ENCODE peak calls at places on chromosomes 1 and 21, in four cellular contexts. One of them, this sample, is unnamed.

GRCh38 chr1:90745972-90746371 is 28.9 kb upstream of the BARHL2 start:
- DNase-seq in A549: no peak
- DNase-seq in glutamatergic neuron: no peak
- DNase-seq in stomach: no peak
- DNase-seq in this sample: no peak

GRCh38 chr1:109882288-109883245 is 28.1 kb upstream of the CSF1 start:
- DNase-seq in A549: no peak
- DNase-seq in glutamatergic neuron: no peak
- DNase-seq in stomach: no peak
- DNase-seq in this sample: no peak

GRCh38 chr1:100455478-100456072 is 82.4 kb upstream of the GPR88 start:
- DNase-seq in A549: no peak
- DNase-seq in glutamatergic neuron: no peak
- DNase-seq in stomach: no peak
- DNase-seq in this sample: no peak

GRCh38 chr1:180080439-180080838 is 74.2 kb upstream of the QSOX1 start:
- DNase-seq in A549: no peak
- DNase-seq in glutamatergic neuron: no peak
- DNase-seq in stomach: no peak
- DNase-seq in this sample: no peak

GRCh38 chr21:41733951-41734689 is 32.7 kb downstream of the RIPK4 start:
- DNase-seq in A549: no peak
- DNase-seq in glutamatergic neuron: no peak
- DNase-seq in stomach: no peak
- DNase-seq in this sample: no peak

GRCh38 chr1:70864302-70864701 is 183.3 kb downstream of the PTGER3 start:
- DNase-seq in A549: no peak
- DNase-seq in glutamatergic neuron: no peak
- DNase-seq in stomach: no peak
- DNase-seq in this sample: no peak

GRCh38 chr1:155389831-155390230 is 69.1 kb downstream of the RUSC1 start:
- DNase-seq in A549: no peak
- DNase-seq in glutamatergic neuron: no peak
- DNase-seq in stomach: no peak
- DNase-seq in this sample: no peak

GRCh38 chr1:235448616-235449015 is 55.6 kb downstream of the B3GALNT2 start:
- DNase-seq in A549: no peak
- DNase-seq in glutamatergic neuron: no peak
- DNase-seq in stomach: no peak
- DNase-seq in this sample: no peak

GRCh38 chr1:40901886-40902633 is 39.9 kb upstream of the CITED4 start:
- DNase-seq in A549: peak; percentile 38
- DNase-seq in glutamatergic neuron: no peak
- DNase-seq in stomach: no peak
- DNase-seq in this sample: no peak

GRCh38 chr1:2044510-2045319 is 5.5 kb upstream of the PRKCZ start:
- DNase-seq in A549: peak; percentile 53
- DNase-seq in glutamatergic neuron: peak; percentile 90
- DNase-seq in stomach: peak; percentile 79
- DNase-seq in this sample: peak; percentile 90

GRCh38 chr1:94305704-94306103 is 68.3 kb upstream of the ARHGAP29 start:
- DNase-seq in A549: no peak
- DNase-seq in glutamatergic neuron: no peak
- DNase-seq in stomach: no peak
- DNase-seq in this sample: no peak

GRCh38 chr1:220787069-220787614 is 429 bp downstream of the MTARC1 start:
- DNase-seq in A549: peak; percentile 58
- DNase-seq in glutamatergic neuron: peak; percentile 33
- DNase-seq in stomach: peak; percentile 71
- DNase-seq in this sample: no peak

GRCh38 chr21:25273945-25274344 is 333.3 kb downstream of the MRPL39 start:
- DNase-seq in A549: no peak
- DNase-seq in glutamatergic neuron: no peak
- DNase-seq in stomach: no peak
- DNase-seq in this sample: no peak

GRCh38 chr1:22806584-22806983 is 95.9 kb downstream of the EPHB2 start:
- DNase-seq in A549: no peak
- DNase-seq in glutamatergic neuron: peak; percentile 55
- DNase-seq in stomach: no peak
- DNase-seq in this sample: no peak

GRCh38 chr1:28936528-28936927 is 22.2 kb downstream of the EPB41 start:
- DNase-seq in A549: no peak
- DNase-seq in glutamatergic neuron: no peak
- DNase-seq in stomach: no peak
- DNase-seq in this sample: no peak

GRCh38 chr1:3264456-3264855 is 190.0 kb upstream of the ARHGEF16 start:
- DNase-seq in A549: no peak
- DNase-seq in glutamatergic neuron: no peak
- DNase-seq in stomach: no peak
- DNase-seq in this sample: no peak

GRCh38 chr21:43810505-43811261 is 21.3 kb downstream of the RRP1 start:
- DNase-seq in A549: peak; percentile 78
- DNase-seq in glutamatergic neuron: peak; percentile 98
- DNase-seq in stomach: peak; percentile 94
- DNase-seq in this sample: peak; percentile 98

GRCh38 chr1:67817319-67817718 is 15.9 kb downstream of the GNG12 start:
- DNase-seq in A549: no peak
- DNase-seq in glutamatergic neuron: no peak
- DNase-seq in stomach: peak; percentile 56
- DNase-seq in this sample: no peak

GRCh38 chr1:70745199-70745598 is 302.4 kb downstream of the PTGER3 start:
- DNase-seq in A549: no peak
- DNase-seq in glutamatergic neuron: no peak
- DNase-seq in stomach: no peak
- DNase-seq in this sample: peak; percentile 12

GRCh38 chr1:40372658-40373322 is 737 bp upstream of the SMAP2 start:
- DNase-seq in A549: no peak
- DNase-seq in glutamatergic neuron: no peak
- DNase-seq in stomach: no peak
- DNase-seq in this sample: no peak

GRCh38 chr1:43451157-43451591 is 2.6 kb downstream of the HYI start:
- DNase-seq in A549: no peak
- DNase-seq in glutamatergic neuron: no peak
- DNase-seq in stomach: no peak
- DNase-seq in this sample: no peak

GRCh38 chr1:94084085-94084484 is 36.9 kb downstream of the ABCA4 start:
- DNase-seq in A549: no peak
- DNase-seq in glutamatergic neuron: no peak
- DNase-seq in stomach: no peak
- DNase-seq in this sample: no peak

GRCh38 chr1:93919780-93920179 is 10.6 kb upstream of the GCLM start:
- DNase-seq in A549: no peak
- DNase-seq in glutamatergic neuron: no peak
- DNase-seq in stomach: no peak
- DNase-seq in this sample: no peak

GRCh38 chr21:41658321-41658720 is 108.5 kb downstream of the RIPK4 start:
- DNase-seq in A549: no peak
- DNase-seq in glutamatergic neuron: no peak
- DNase-seq in stomach: no peak
- DNase-seq in this sample: no peak

GRCh38 chr1:1348420-1349255 is 580 bp downstream of the DVL1 start:
- DNase-seq in A549: no peak
- DNase-seq in glutamatergic neuron: no peak
- DNase-seq in stomach: no peak
- DNase-seq in this sample: no peak

GRCh38 chr1:86649618-86650017 is 54.8 kb upstream of the SH3GLB1 start:
- DNase-seq in A549: no peak
- DNase-seq in glutamatergic neuron: no peak
- DNase-seq in stomach: no peak
- DNase-seq in this sample: no peak

GRCh38 chr1:171506525-171507304 is 21.4 kb downstream of the PRRC2C start:
- DNase-seq in A549: no peak
- DNase-seq in glutamatergic neuron: no peak
- DNase-seq in stomach: no peak
- DNase-seq in this sample: no peak

GRCh38 chr1:114178940-114179339 is 25.3 kb upstream of the SYT6 start:
- DNase-seq in A549: no peak
- DNase-seq in glutamatergic neuron: no peak
- DNase-seq in stomach: no peak
- DNase-seq in this sample: no peak

GRCh38 chr1:18513995-18514394 is 33.3 kb downstream of the KLHDC7A start:
- DNase-seq in A549: no peak
- DNase-seq in glutamatergic neuron: no peak
- DNase-seq in stomach: peak; percentile 62
- DNase-seq in this sample: no peak

GRCh38 chr1:19557609-19558051 is 72.3 kb upstream of the CAPZB start:
- DNase-seq in A549: no peak
- DNase-seq in glutamatergic neuron: no peak
- DNase-seq in stomach: no peak
- DNase-seq in this sample: no peak

GRCh38 chr1:145872421-145872891 is 13.2 kb downstream of the ANKRD35 start:
- DNase-seq in A549: no peak
- DNase-seq in glutamatergic neuron: peak; percentile 22
- DNase-seq in stomach: peak; percentile 45
- DNase-seq in this sample: no peak

GRCh38 chr1:116316373-116316772 is 56.7 kb upstream of the ATP1A1 start:
- DNase-seq in A549: no peak
- DNase-seq in glutamatergic neuron: no peak
- DNase-seq in stomach: no peak
- DNase-seq in this sample: no peak

GRCh38 chr1:203051841-203052324 is 25.6 kb downstream of the PPFIA4 start:
- DNase-seq in A549: no peak
- DNase-seq in glutamatergic neuron: no peak
- DNase-seq in stomach: no peak
- DNase-seq in this sample: no peak

GRCh38 chr21:31366825-31367224 is 22.8 kb upstream of the TIAM1 start:
- DNase-seq in A549: no peak
- DNase-seq in glutamatergic neuron: no peak
- DNase-seq in stomach: peak; percentile 50
- DNase-seq in this sample: no peak

GRCh38 chr21:39675595-39675994 is 62.9 kb downstream of the B3GALT5 start:
- DNase-seq in A549: no peak
- DNase-seq in glutamatergic neuron: no peak
- DNase-seq in stomach: no peak
- DNase-seq in this sample: no peak

GRCh38 chr1:32372149-32372756 is 9.9 kb downstream of the TSSK3 start:
- DNase-seq in A549: no peak
- DNase-seq in glutamatergic neuron: no peak
- DNase-seq in stomach: no peak
- DNase-seq in this sample: no peak

GRCh38 chr1:214568328-214568727 is 16.9 kb upstream of the PTPN14 start:
- DNase-seq in A549: no peak
- DNase-seq in glutamatergic neuron: no peak
- DNase-seq in stomach: no peak
- DNase-seq in this sample: no peak

GRCh38 chr1:98761238-98761637 is 99.7 kb downstream of the SNX7 start:
- DNase-seq in A549: no peak
- DNase-seq in glutamatergic neuron: no peak
- DNase-seq in stomach: no peak
- DNase-seq in this sample: peak; percentile 14

GRCh38 chr1:53822931-53823330 is 15.2 kb downstream of the NDC1 start:
- DNase-seq in A549: no peak
- DNase-seq in glutamatergic neuron: no peak
- DNase-seq in stomach: no peak
- DNase-seq in this sample: no peak
- TF ChIP-seq CTCF in A549: no peak
- TF ChIP-seq CTCF in glutamatergic neuron: no peak
- TF ChIP-seq CTCF in stomach: no peak
- TF ChIP-seq CTCF in this sample: no peak

DNA sequence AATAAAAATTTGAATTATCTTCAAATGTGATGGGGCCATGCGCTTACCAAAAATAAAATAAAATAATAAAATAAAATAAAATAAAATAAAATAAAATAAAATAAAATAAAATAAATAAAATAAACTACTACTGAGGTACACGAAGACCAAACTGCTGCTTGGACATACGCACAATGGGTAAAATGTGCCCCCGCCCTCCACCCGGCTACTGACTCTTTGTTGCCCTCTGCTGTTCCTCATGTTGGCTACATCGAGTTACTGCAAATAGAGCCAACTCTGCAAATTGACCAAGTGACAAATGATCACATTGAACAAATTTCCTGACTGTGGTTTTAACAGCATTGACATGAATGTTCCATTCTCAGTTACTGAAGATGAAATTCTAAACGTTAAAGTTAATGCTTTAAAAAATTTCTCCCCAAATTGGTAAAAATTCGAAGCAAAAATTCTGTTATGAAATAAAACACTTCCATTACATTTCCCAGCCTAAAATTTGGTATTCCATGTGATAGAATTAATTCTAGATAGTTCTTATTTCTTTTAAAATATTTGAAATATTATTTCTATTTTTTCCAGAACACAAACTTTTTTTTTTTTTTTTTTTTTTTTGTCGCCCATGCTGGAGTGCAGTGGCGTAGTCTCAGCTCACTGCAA is 18.8 kb upstream of the MAP1LC3C start:
- DNase-seq in A549: peak; percentile 72
- DNase-seq in glutamatergic neuron: peak; percentile 56
- DNase-seq in stomach: peak; percentile 39
- DNase-seq in this sample: peak; percentile 54
- TF ChIP-seq CTCF in A549: peak; percentile 66
- TF ChIP-seq CTCF in glutamatergic neuron: peak; percentile 64
- TF ChIP-seq CTCF in stomach: no peak
- TF ChIP-seq CTCF in this sample: peak; percentile 61

GRCh38 chr1:182235952-182236650 is 155.5 kb downstream of the GLUL start:
- DNase-seq in A549: no peak
- DNase-seq in glutamatergic neuron: no peak
- DNase-seq in stomach: no peak
- DNase-seq in this sample: no peak

GRCh38 chr1:182238421-182238820 is 153.2 kb downstream of the GLUL start:
- DNase-seq in A549: no peak
- DNase-seq in glutamatergic neuron: no peak
- DNase-seq in stomach: no peak
- DNase-seq in this sample: no peak

GRCh38 chr1:182235604-182235951 is 156.0 kb downstream of the GLUL start:
- DNase-seq in A549: no peak
- DNase-seq in glutamatergic neuron: no peak
- DNase-seq in stomach: no peak
- DNase-seq in this sample: no peak

GRCh38 chr1:182236651-182237077 is 154.9 kb downstream of the GLUL start:
- DNase-seq in A549: no peak
- DNase-seq in glutamatergic neuron: no peak
- DNase-seq in stomach: no peak
- DNase-seq in this sample: no peak

DNA sequence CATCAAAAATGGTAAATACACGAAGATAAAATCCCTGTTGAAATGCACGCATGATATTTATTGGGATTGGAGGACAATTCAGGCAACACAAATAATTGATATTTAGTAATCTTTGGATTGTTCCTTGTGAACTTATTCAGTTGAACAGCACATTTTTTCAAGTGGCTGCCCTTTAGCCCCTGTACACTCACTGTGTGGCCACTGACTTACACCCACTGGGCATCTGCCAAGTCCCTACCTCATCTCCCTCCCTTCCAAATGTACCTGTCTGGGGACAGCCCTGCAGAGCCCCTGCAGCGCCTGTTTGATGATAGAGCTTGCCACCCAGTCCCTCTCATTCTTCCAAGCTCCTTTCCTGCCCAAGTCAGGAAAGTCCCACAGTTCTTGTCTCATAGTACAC is 154.3 kb downstream of the GLUL start:
- DNase-seq in A549: no peak
- DNase-seq in glutamatergic neuron: no peak
- DNase-seq in stomach: no peak
- DNase-seq in this sample: no peak
- TF ChIP-seq CTCF in A549: no peak
- TF ChIP-seq CTCF in glutamatergic neuron: no peak
- TF ChIP-seq CTCF in stomach: no peak
- TF ChIP-seq CTCF in this sample: no peak

GRCh38 chr1:16064536-16065196 is 8.8 kb downstream of the FAM131C start:
- DNase-seq in A549: no peak
- DNase-seq in glutamatergic neuron: no peak
- DNase-seq in stomach: no peak
- DNase-seq in this sample: no peak
- TF ChIP-seq CTCF in A549: no peak
- TF ChIP-seq CTCF in glutamatergic neuron: no peak
- TF ChIP-seq CTCF in stomach: no peak
- TF ChIP-seq CTCF in this sample: no peak

This sample was measured in endothelial cell.